ENCODE peak calls at places on chromosome 19, in eight cellular contexts. One of them, this sample, is unnamed.

GRCh38 chr19:49772850-49773432 is 6.1 kb downstream of the AP2A1 start:
- DNase-seq in epithelial cell of proximal tubule: no peak
- DNase-seq in GM13976: no peak
- DNase-seq in Calu3: no peak
- DNase-seq in GM20000: no peak
- DNase-seq in heart right ventricle: no peak
- DNase-seq in HCT116: no peak
- DNase-seq in GM12878: no peak
- DNase-seq in this sample: no peak

GRCh38 chr19:24049537-24049936 is 37.5 kb upstream of the ZNF254 start:
- DNase-seq in heart right ventricle: no peak
- DNase-seq in epithelial cell of proximal tubule: no peak
- DNase-seq in HCT116: no peak
- DNase-seq in GM13976: no peak
- DNase-seq in GM20000: no peak
- DNase-seq in Calu3: no peak
- DNase-seq in GM12878: no peak
- DNase-seq in this sample: no peak

GRCh38 chr19:35519291-35519690 is 5.8 kb upstream of the DMKN start:
- DNase-seq in Calu3: peak
- DNase-seq in HCT116: no peak
- DNase-seq in heart right ventricle: no peak
- DNase-seq in GM13976: no peak
- DNase-seq in GM20000: no peak
- DNase-seq in GM12878: no peak
- DNase-seq in epithelial cell of proximal tubule: no peak
- DNase-seq in this sample: no peak

GRCh38 chr19:41192574-41193419 is at the start of gene CYP2S1:
- DNase-seq in epithelial cell of proximal tubule: no peak
- DNase-seq in GM12878: no peak
- DNase-seq in GM20000: no peak
- DNase-seq in GM13976: no peak
- DNase-seq in Calu3: peak
- DNase-seq in heart right ventricle: no peak
- DNase-seq in HCT116: peak
- DNase-seq in this sample: no peak

GRCh38 chr19:46878613-46879375 is 18.0 kb downstream of the ARHGAP35 start:
- DNase-seq in epithelial cell of proximal tubule: no peak
- DNase-seq in HCT116: no peak
- DNase-seq in GM20000: no peak
- DNase-seq in Calu3: no peak
- DNase-seq in heart right ventricle: no peak
- DNase-seq in GM13976: no peak
- DNase-seq in GM12878: no peak
- DNase-seq in this sample: no peak

GRCh38 chr19:29798783-29799182 is 13.0 kb upstream of the CCNE1 start:
- DNase-seq in GM13976: no peak
- DNase-seq in GM20000: no peak
- DNase-seq in epithelial cell of proximal tubule: no peak
- DNase-seq in Calu3: no peak
- DNase-seq in GM12878: no peak
- DNase-seq in heart right ventricle: no peak
- DNase-seq in HCT116: no peak
- DNase-seq in this sample: no peak

GRCh38 chr19:49613374-49613773 is 22.4 kb downstream of the PRR12 start:
- DNase-seq in Calu3: peak
- DNase-seq in GM12878: no peak
- DNase-seq in epithelial cell of proximal tubule: no peak
- DNase-seq in heart right ventricle: no peak
- DNase-seq in HCT116: no peak
- DNase-seq in GM20000: no peak
- DNase-seq in GM13976: no peak
- DNase-seq in this sample: no peak

GRCh38 chr19:18717601-18718000 is 34.1 kb downstream of the CRTC1 start:
- DNase-seq in heart right ventricle: no peak
- DNase-seq in GM20000: no peak
- DNase-seq in Calu3: no peak
- DNase-seq in HCT116: no peak
- DNase-seq in epithelial cell of proximal tubule: no peak
- DNase-seq in GM13976: no peak
- DNase-seq in GM12878: no peak
- DNase-seq in this sample: no peak

GRCh38 chr19:46692918-46693722 is 23.8 kb downstream of the PRKD2 start:
- DNase-seq in GM13976: no peak
- DNase-seq in HCT116: no peak
- DNase-seq in heart right ventricle: no peak
- DNase-seq in Calu3: no peak
- DNase-seq in GM12878: no peak
- DNase-seq in epithelial cell of proximal tubule: no peak
- DNase-seq in GM20000: no peak
- DNase-seq in this sample: no peak

GRCh38 chr19:55253842-55254624 is 4.8 kb downstream of the PPP6R1 start:
- DNase-seq in heart right ventricle: no peak
- DNase-seq in epithelial cell of proximal tubule: no peak
- DNase-seq in GM20000: peak
- DNase-seq in HCT116: no peak
- DNase-seq in GM12878: peak
- DNase-seq in GM13976: peak
- DNase-seq in Calu3: no peak
- DNase-seq in this sample: no peak

GRCh38 chr19:41616785-41617621 is 9.9 kb downstream of the CEACAM4 start:
- DNase-seq in Calu3: peak
- DNase-seq in epithelial cell of proximal tubule: no peak
- DNase-seq in GM12878: no peak
- DNase-seq in GM13976: no peak
- DNase-seq in GM20000: no peak
- DNase-seq in heart right ventricle: no peak
- DNase-seq in HCT116: no peak
- DNase-seq in this sample: no peak

GRCh38 chr19:46841458-46842083 is 9.1 kb downstream of the AP2S1 start:
- DNase-seq in GM13976: no peak
- DNase-seq in heart right ventricle: peak
- DNase-seq in HCT116: no peak
- DNase-seq in epithelial cell of proximal tubule: no peak
- DNase-seq in GM20000: no peak
- DNase-seq in Calu3: peak
- DNase-seq in GM12878: no peak
- DNase-seq in this sample: no peak

GRCh38 chr19:13888281-13888680 is 11.3 kb downstream of the NANOS3 start:
- DNase-seq in HCT116: no peak
- DNase-seq in heart right ventricle: no peak
- DNase-seq in GM20000: no peak
- DNase-seq in epithelial cell of proximal tubule: no peak
- DNase-seq in Calu3: no peak
- DNase-seq in GM12878: no peak
- DNase-seq in GM13976: no peak
- DNase-seq in this sample: no peak

GRCh38 chr19:43452517-43453045 is 12.8 kb downstream of the LYPD3 start:
- DNase-seq in GM12878: no peak
- DNase-seq in GM13976: no peak
- DNase-seq in Calu3: no peak
- DNase-seq in heart right ventricle: no peak
- DNase-seq in HCT116: no peak
- DNase-seq in epithelial cell of proximal tubule: no peak
- DNase-seq in GM20000: no peak
- DNase-seq in this sample: no peak

GRCh38 chr19:15297416-15298224 is 34.7 kb downstream of the BRD4 start:
- DNase-seq in GM20000: no peak
- DNase-seq in heart right ventricle: no peak
- DNase-seq in GM13976: no peak
- DNase-seq in GM12878: no peak
- DNase-seq in epithelial cell of proximal tubule: no peak
- DNase-seq in HCT116: peak
- DNase-seq in Calu3: peak
- DNase-seq in this sample: peak

GRCh38 chr19:47176627-47177090 is 46.0 kb downstream of the SAE1 start:
- DNase-seq in Calu3: no peak
- DNase-seq in GM12878: no peak
- DNase-seq in GM20000: no peak
- DNase-seq in GM13976: no peak
- DNase-seq in epithelial cell of proximal tubule: no peak
- DNase-seq in HCT116: no peak
- DNase-seq in heart right ventricle: no peak
- DNase-seq in this sample: peak

GRCh38 chr19:39342647-39343305 is 555 bp downstream of the SAMD4B start:
- DNase-seq in HCT116: no peak
- DNase-seq in GM20000: peak
- DNase-seq in heart right ventricle: peak
- DNase-seq in GM12878: no peak
- DNase-seq in GM13976: no peak
- DNase-seq in Calu3: peak
- DNase-seq in epithelial cell of proximal tubule: no peak
- DNase-seq in this sample: no peak

GRCh38 chr19:3653865-3654513 is 27.4 kb upstream of the CACTIN start:
- DNase-seq in Calu3: peak
- DNase-seq in GM20000: no peak
- DNase-seq in GM13976: no peak
- DNase-seq in HCT116: no peak
- DNase-seq in GM12878: no peak
- DNase-seq in epithelial cell of proximal tubule: no peak
- DNase-seq in heart right ventricle: no peak
- DNase-seq in this sample: no peak

GRCh38 chr19:48842744-48843162 is 6.5 kb upstream of the HSD17B14 start:
- DNase-seq in epithelial cell of proximal tubule: no peak
- DNase-seq in HCT116: peak
- DNase-seq in GM13976: peak
- DNase-seq in GM12878: no peak
- DNase-seq in heart right ventricle: no peak
- DNase-seq in Calu3: peak
- DNase-seq in GM20000: peak
- DNase-seq in this sample: no peak

GRCh38 chr19:39738809-39739208 is 980 bp upstream of the CLC start:
- DNase-seq in HCT116: no peak
- DNase-seq in epithelial cell of proximal tubule: no peak
- DNase-seq in Calu3: no peak
- DNase-seq in GM13976: no peak
- DNase-seq in GM20000: no peak
- DNase-seq in GM12878: no peak
- DNase-seq in heart right ventricle: no peak
- DNase-seq in this sample: no peak

GRCh38 chr19:36009220-36009619 is 607 bp upstream of the SYNE4 start:
- DNase-seq in GM13976: peak
- DNase-seq in heart right ventricle: peak
- DNase-seq in epithelial cell of proximal tubule: no peak
- DNase-seq in Calu3: peak
- DNase-seq in GM12878: no peak
- DNase-seq in HCT116: no peak
- DNase-seq in GM20000: peak
- DNase-seq in this sample: no peak

GRCh38 chr19:13505761-13506549 is at the start of gene CACNA1A:
- DNase-seq in GM20000: no peak
- DNase-seq in GM12878: no peak
- DNase-seq in epithelial cell of proximal tubule: no peak
- DNase-seq in GM13976: peak
- DNase-seq in HCT116: no peak
- DNase-seq in heart right ventricle: no peak
- DNase-seq in Calu3: no peak
- DNase-seq in this sample: no peak

GRCh38 chr19:51796195-51796679 is 1.3 kb downstream of the FPR3 start:
- DNase-seq in HCT116: no peak
- DNase-seq in Calu3: no peak
- DNase-seq in GM20000: no peak
- DNase-seq in heart right ventricle: no peak
- DNase-seq in epithelial cell of proximal tubule: no peak
- DNase-seq in GM12878: no peak
- DNase-seq in GM13976: no peak
- DNase-seq in this sample: no peak

DNA sequence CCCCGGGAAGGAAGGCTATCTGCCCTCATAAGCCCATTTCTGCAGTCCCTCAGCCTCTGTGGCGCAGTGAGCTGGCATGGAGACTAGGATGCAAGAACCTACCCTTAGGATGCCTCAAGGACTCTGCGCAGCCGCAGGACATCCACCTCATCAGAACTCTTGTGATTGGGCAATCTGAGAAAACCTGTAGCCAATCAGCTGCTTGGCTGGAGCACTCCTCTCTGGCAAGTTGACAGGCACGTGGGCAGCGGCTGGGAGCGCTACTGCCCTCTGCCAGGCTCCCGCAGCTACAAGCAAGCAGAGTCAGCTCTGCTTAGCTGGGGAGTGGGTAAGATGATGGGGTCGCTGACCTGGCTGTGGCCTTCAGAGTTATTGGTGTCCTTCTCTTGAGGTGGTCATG is 1.5 kb upstream of the ECSIT start:
- DNase-seq in HCT116: peak
- DNase-seq in GM20000: no peak
- DNase-seq in heart right ventricle: peak
- DNase-seq in GM13976: peak
- DNase-seq in Calu3: peak
- DNase-seq in GM12878: no peak
- DNase-seq in epithelial cell of proximal tubule: peak
- DNase-seq in this sample: no peak
- TF ChIP-seq CTCF in HCT116: peak
- TF ChIP-seq CTCF in GM20000: no peak
- TF ChIP-seq CTCF in heart right ventricle: no peak
- TF ChIP-seq CTCF in GM13976: peak
- TF ChIP-seq CTCF in Calu3: no peak
- TF ChIP-seq CTCF in GM12878: peak
- TF ChIP-seq CTCF in epithelial cell of proximal tubule: peak
- TF ChIP-seq CTCF in this sample: no peak

GRCh38 chr19:9566729-9567128 is 17.6 kb downstream of the ZNF121 start:
- DNase-seq in Calu3: no peak
- DNase-seq in GM12878: no peak
- DNase-seq in HCT116: no peak
- DNase-seq in GM13976: no peak
- DNase-seq in heart right ventricle: no peak
- DNase-seq in epithelial cell of proximal tubule: no peak
- DNase-seq in GM20000: no peak
- DNase-seq in this sample: no peak
- TF ChIP-seq CTCF in Calu3: no peak
- TF ChIP-seq CTCF in GM12878: no peak
- TF ChIP-seq CTCF in HCT116: peak
- TF ChIP-seq CTCF in GM13976: no peak
- TF ChIP-seq CTCF in heart right ventricle: no peak
- TF ChIP-seq CTCF in epithelial cell of proximal tubule: peak
- TF ChIP-seq CTCF in GM20000: no peak
- TF ChIP-seq CTCF in this sample: no peak

DNA sequence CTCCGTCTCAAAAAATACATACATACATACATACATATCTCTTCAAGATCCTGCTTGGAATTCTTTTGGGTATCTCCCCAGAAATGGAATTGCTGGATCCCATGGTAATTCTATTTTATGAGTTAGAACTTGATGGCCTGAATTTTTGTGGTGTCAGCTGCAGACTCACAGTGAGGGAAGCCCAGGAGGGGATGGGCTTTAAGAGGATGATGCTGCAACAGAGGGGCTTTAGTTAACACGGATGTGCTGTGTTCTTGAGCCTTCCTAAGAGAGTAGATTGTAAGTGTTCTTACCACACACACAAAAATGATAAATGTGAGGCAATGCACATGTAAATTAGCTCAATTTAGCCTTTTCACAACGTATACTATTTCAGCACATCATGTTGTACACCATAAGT is 31.8 kb downstream of the CACNG6 start:
- DNase-seq in heart right ventricle: no peak
- DNase-seq in GM13976: no peak
- DNase-seq in HCT116: no peak
- DNase-seq in epithelial cell of proximal tubule: no peak
- DNase-seq in Calu3: no peak
- DNase-seq in GM12878: no peak
- DNase-seq in GM20000: no peak
- DNase-seq in this sample: no peak
- TF ChIP-seq CTCF in heart right ventricle: no peak
- TF ChIP-seq CTCF in GM13976: no peak
- TF ChIP-seq CTCF in HCT116: no peak
- TF ChIP-seq CTCF in epithelial cell of proximal tubule: no peak
- TF ChIP-seq CTCF in Calu3: no peak
- TF ChIP-seq CTCF in GM12878: no peak
- TF ChIP-seq CTCF in GM20000: no peak
- TF ChIP-seq CTCF in this sample: no peak

GRCh38 chr19:17716309-17716929 is 2.9 kb upstream of the MAP1S start:
- DNase-seq in GM12878: no peak
- DNase-seq in HCT116: no peak
- DNase-seq in Calu3: no peak
- DNase-seq in GM13976: peak
- DNase-seq in heart right ventricle: no peak
- DNase-seq in epithelial cell of proximal tubule: no peak
- DNase-seq in GM20000: no peak
- DNase-seq in this sample: no peak
- TF ChIP-seq CTCF in GM12878: peak
- TF ChIP-seq CTCF in HCT116: peak
- TF ChIP-seq CTCF in Calu3: no peak
- TF ChIP-seq CTCF in GM13976: peak
- TF ChIP-seq CTCF in heart right ventricle: no peak
- TF ChIP-seq CTCF in epithelial cell of proximal tubule: peak
- TF ChIP-seq CTCF in GM20000: no peak
- TF ChIP-seq CTCF in this sample: no peak